ENCODE peak calls at places on chromosomes 5 and 9, in eight cellular contexts. F, J, P, D, M, E, Q and U are unnamed samples. For H3K4me1, the result is how much of the 10 kb centered on the place peaks cover.

GRCh38 chr9:10274156-10274555 is 338.6 kb downstream of the PTPRD start:
- DNase-seq in F (no peak), J (no peak), P (no peak), D (no peak), M (no peak), E (no peak), Q (peak), U (no peak)

GRCh38 chr9:36218011-36218410 is 27.3 kb downstream of the CLTA start:
- DNase-seq in F (no peak), J (no peak), P (no peak), D (no peak), M (no peak), E (no peak), Q (no peak), U (no peak)

GRCh38 chr5:67047180-67047579 is 149.4 kb downstream of the CD180 start:
- DNase-seq in F (peak), J (peak), P (no peak), D (no peak), M (no peak), E (no peak), Q (no peak), U (no peak)

GRCh38 chr5:90201923-90202322 is 207.6 kb downstream of the CETN3 start:
- DNase-seq in F (no peak), J (no peak), P (no peak), D (peak), M (no peak), E (peak), Q (no peak), U (no peak)

GRCh38 chr9:84323777-84324317 is 16.7 kb downstream of the SLC28A3 start:
- DNase-seq in F (no peak), J (no peak), P (no peak), D (no peak), M (no peak), E (no peak), Q (no peak), U (no peak)

GRCh38 chr9:133377721-133378216 is 1.6 kb downstream of the STKLD1 start:
- DNase-seq in F (no peak), J (no peak), P (no peak), D (no peak), M (no peak), E (peak), Q (no peak), U (no peak)

GRCh38 chr5:177327539-177328522 is 16.1 kb upstream of the MXD3 start:
- DNase-seq in F (peak), J (no peak), P (peak), D (peak), M (no peak), E (no peak), Q (no peak), U (no peak)

GRCh38 chr9:89549031-89549644 is 51.2 kb upstream of the SEMA4D start:
- DNase-seq in F (peak), J (peak), P (peak), D (peak), M (no peak), E (no peak), Q (peak), U (no peak)

GRCh38 chr9:116674210-116674980 is 12.7 kb upstream of the TRIM32 start:
- DNase-seq in F (no peak), J (no peak), P (no peak), D (no peak), M (no peak), E (no peak), Q (peak), U (no peak)

GRCh38 chr9:9003184-9003583 is 1203.6 kb upstream of the DMAC1 start:
- DNase-seq in F (peak), J (peak), P (no peak), D (peak), M (no peak), E (no peak), Q (peak), U (no peak)

GRCh38 chr5:19902316-19902934 is 85.6 kb downstream of the CDH18 start:
- DNase-seq in F (no peak), J (peak), P (no peak), D (no peak), M (no peak), E (no peak), Q (peak), U (no peak)

GRCh38 chr5:122415481-122416120 is 103.6 kb downstream of the SNCAIP start:
- DNase-seq in F (peak), J (peak), P (peak), D (peak), M (no peak), E (no peak), Q (peak), U (no peak)

GRCh38 chr9:133786371-133786753 is 48.2 kb upstream of the SARDH start:
- DNase-seq in F (no peak), J (no peak), P (no peak), D (no peak), M (no peak), E (no peak), Q (no peak), U (no peak)

GRCh38 chr9:110954822-110955291 is 83.4 kb downstream of the LPAR1 start:
- DNase-seq in F (no peak), J (no peak), P (no peak), D (peak), M (no peak), E (no peak), Q (no peak), U (no peak)

GRCh38 chr5:10674096-10674495 is 86.9 kb downstream of the DAP start:
- DNase-seq in F (no peak), J (no peak), P (no peak), D (no peak), M (no peak), E (no peak), Q (no peak), U (no peak)

GRCh38 chr9:2800385-2801179 is 43.3 kb downstream of the PUM3 start:
- DNase-seq in F (no peak), J (peak), P (no peak), D (peak), M (no peak), E (no peak), Q (no peak), U (no peak)
- TF ChIP-seq CTCF in F (peak), J (peak), P (peak), D (peak), M (no peak), E (no peak), Q (peak), U (no peak)

GRCh38 chr9:136264046-136264802 is 18.6 kb upstream of the QSOX2 start:
- DNase-seq in F (no peak), J (peak), P (no peak), D (no peak), M (no peak), E (no peak), Q (no peak), U (no peak)

GRCh38 chr9:136264803-136265405 is 19.3 kb upstream of the QSOX2 start:
- DNase-seq in F (no peak), J (no peak), P (no peak), D (no peak), M (no peak), E (no peak), Q (no peak), U (no peak)

GRCh38 chr9:136267261-136268111 is 21.9 kb upstream of the QSOX2 start:
- DNase-seq in F (peak), J (peak), P (peak), D (peak), M (peak), E (peak), Q (peak), U (no peak)

GRCh38 chr9:136268318-136268717 is 22.7 kb upstream of the QSOX2 start:
- DNase-seq in F (no peak), J (peak), P (no peak), D (peak), M (no peak), E (no peak), Q (peak), U (no peak)

GRCh38 chr9:136265561-136266355 is 20.1 kb upstream of the QSOX2 start:
- DNase-seq in F (no peak), J (no peak), P (no peak), D (no peak), M (no peak), E (no peak), Q (no peak), U (no peak)
- H3K4me1 ChIP-seq in F (under half), J (under half), P (under half), D (under half), M (under half), E (under half), Q (under half), U (under half)

GRCh38 chr9:128102861-128103588 is 24.5 kb downstream of the PTGES2 start:
- DNase-seq in F (peak), J (no peak), P (peak), D (no peak), M (no peak), E (no peak), Q (no peak), U (no peak)
- TF ChIP-seq CTCF in F (no peak), J (no peak), P (no peak), D (no peak), M (no peak), E (no peak), Q (no peak), U (no peak)

GRCh38 chr5:93188876-93189485 is 392.0 kb downstream of the NR2F1-AS1 start:
- DNase-seq in F (no peak), J (no peak), P (no peak), D (no peak), M (no peak), E (no peak), Q (no peak), U (no peak)

GRCh38 chr5:93189707-93190120 is 391.3 kb downstream of the NR2F1-AS1 start:
- DNase-seq in F (no peak), J (no peak), P (no peak), D (peak), M (no peak), E (peak), Q (no peak), U (no peak)

GRCh38 chr5:93184041-93184440 is 397.0 kb downstream of the NR2F1-AS1 start:
- DNase-seq in F (no peak), J (no peak), P (no peak), D (no peak), M (no peak), E (no peak), Q (no peak), U (no peak)

GRCh38 chr5:93191016-93191415 is 390.0 kb downstream of the NR2F1-AS1 start:
- DNase-seq in F (no peak), J (peak), P (no peak), D (no peak), M (no peak), E (no peak), Q (peak), U (no peak)

GRCh38 chr5:93186031-93186682 is 394.9 kb downstream of the NR2F1-AS1 start:
- DNase-seq in F (no peak), J (no peak), P (no peak), D (peak), M (no peak), E (no peak), Q (no peak), U (no peak)
- H3K4me1 ChIP-seq in F (under half), J (under half), P (under half), D (under half), M (under half), E (under half), Q (under half), U (under half)

GRCh38 chr5:37043693-37044092 is 167.1 kb downstream of the NIPBL start:
- DNase-seq in F (no peak), J (no peak), P (no peak), D (no peak), M (no peak), E (no peak), Q (peak), U (no peak)
- TF ChIP-seq CTCF in F (no peak), J (peak), P (no peak), D (no peak), M (no peak), E (no peak), Q (peak), U (no peak)

GRCh38 chr5:139276426-139276825 is 17.1 kb upstream of the MATR3 start:
- DNase-seq in F (no peak), J (no peak), P (no peak), D (no peak), M (no peak), E (peak), Q (no peak), U (no peak)
- H3K4me1 ChIP-seq in F (under half), J (under half), P (under half), D (under half), M (half or more), E (half or more), Q (half or more), U (under half)